ENCODE peak calls at places on chromosomes 7 and 10, in six cellular contexts. W is Calu3; X is NCI-H1092; Y is fibroblast of pulmonary artery; F is T-helper 17 cell; I is stimulated activated CD4-positive, alpha-beta T cell treated with anti-CD3 and anti-CD28 coated beads, TNF-alpha, amount 100 ng/mL, for 48 hours. L is an unnamed sample.

GRCh38 chr10:75512534-75512933 is 81.1 kb downstream of the LRMDA start:
- DNase-seq in W (no peak), X (no peak), Y (no peak), F (no peak), I (no peak), L (no peak)

GRCh38 chr10:100743626-100744135 is 1.7 kb upstream of the PAX2 start:
- DNase-seq in W (no peak), X (no peak), Y (peak; percentile 76), F (peak; percentile 28), I (no peak), L (peak; percentile 38)

GRCh38 chr10:103546401-103546800 is 52.9 kb downstream of the NEURL1 start:
- DNase-seq in W (no peak), X (no peak), Y (no peak), F (no peak), I (no peak), L (no peak)

GRCh38 chr10:130301026-130301892 is 165.1 kb downstream of the GLRX3 start:
- DNase-seq in W (no peak), X (peak; percentile 33), Y (peak; percentile 89), F (peak; percentile 56), I (peak; percentile 43), L (no peak)

GRCh38 chr7:108684629-108685028 is 115.0 kb downstream of the DNAJB9 start:
- DNase-seq in W (no peak), X (no peak), Y (peak; percentile 3), F (no peak), I (no peak), L (no peak)

GRCh38 chr10:23096814-23097549 is 1.6 kb downstream of the MSRB2 start:
- DNase-seq in W (no peak), X (no peak), Y (peak; percentile 96), F (no peak), I (no peak), L (no peak)

GRCh38 chr10:121405096-121405495 is 193.1 kb downstream of the FGFR2 start:
- DNase-seq in W (peak; percentile 11), X (no peak), Y (no peak), F (no peak), I (no peak), L (no peak)

GRCh38 chr7:22576941-22577927 is 77.2 kb upstream of the STEAP1B start:
- DNase-seq in W (peak; percentile 71), X (no peak), Y (peak; percentile 99), F (no peak), I (no peak), L (no peak)

GRCh38 chr7:142746268-142746667 is 3.0 kb upstream of the PRSS1 start:
- DNase-seq in W (no peak), X (no peak), Y (no peak), F (no peak), I (no peak), L (no peak)

GRCh38 chr10:79342811-79343541 is 4.3 kb upstream of the PPIF start:
- DNase-seq in W (no peak), X (no peak), Y (no peak), F (no peak), I (no peak), L (no peak)

GRCh38 chr7:16989883-16990413 is 108.2 kb upstream of the AGR3 start:
- DNase-seq in W (peak; percentile 95), X (peak; percentile 71), Y (peak; percentile 98), F (no peak), I (no peak), L (no peak)

GRCh38 chr10:10055656-10056445 is 961.8 kb upstream of the CELF2 start:
- DNase-seq in W (no peak), X (no peak), Y (peak; percentile 34), F (no peak), I (no peak), L (no peak)

GRCh38 chr10:110636932-110637557 is 7.1 kb upstream of the RBM20 start:
- DNase-seq in W (no peak), X (no peak), Y (no peak), F (no peak), I (no peak), L (no peak)

GRCh38 chr10:133336131-133337078 is at the start of gene CALY:
- DNase-seq in W (peak; percentile 25), X (no peak), Y (no peak), F (peak; percentile 89), I (peak; percentile 34), L (no peak)

GRCh38 chr7:150621376-150621775 is 10.8 kb downstream of the GIMAP6 start:
- DNase-seq in W (no peak), X (no peak), Y (no peak), F (no peak), I (no peak), L (no peak)

GRCh38 chr10:95478935-95479334 is 82.2 kb downstream of the SORBS1 start:
- DNase-seq in W (no peak), X (no peak), Y (peak; percentile 39), F (no peak), I (no peak), L (no peak)

GRCh38 chr10:89389254-89389653 is 3.2 kb upstream of the IFIT1 start:
- DNase-seq in W (no peak), X (no peak), Y (peak; percentile 70), F (no peak), I (no peak), L (no peak)

L was measured in GM12864.